ENCODE peak calls at places on chromosomes 13 and 19, in six cellular contexts. G is HCT116, B is SK-N-SH, L is K562, X is H1, M is GM12878. I is an unnamed sample.

GRCh38 chr13:82330499-82330898 is 1551.8 kb downstream of the SLITRK1 start:
- DNase-seq in G (no peak), B (no peak), L (peak), X (no peak), M (no peak), I (no peak)

GRCh38 chr19:2589441-2589840 is 113.1 kb downstream of the GNG7 start:
- DNase-seq in G (no peak), B (no peak), L (no peak), X (no peak), M (no peak), I (no peak)

GRCh38 chr19:572891-573825 is 762 bp downstream of the BSG start:
- DNase-seq in G (no peak), B (peak), L (no peak), X (no peak), M (no peak), I (peak)

GRCh38 chr13:41767801-41768200 is 193.1 kb downstream of the VWA8 start:
- DNase-seq in G (no peak), B (no peak), L (no peak), X (no peak), M (no peak), I (no peak)

GRCh38 chr19:18562086-18562485 is 4.4 kb downstream of the KXD1 start:
- DNase-seq in G (no peak), B (no peak), L (no peak), X (no peak), M (no peak), I (no peak)

GRCh38 chr13:20193142-20193923 is 595 bp upstream of the GJB2 start:
- DNase-seq in G (no peak), B (no peak), L (no peak), X (peak), M (no peak), I (no peak)

GRCh38 chr13:66689037-66689619 is 541.0 kb downstream of the PCDH9 start:
- DNase-seq in G (no peak), B (peak), L (no peak), X (no peak), M (no peak), I (no peak)

GRCh38 chr19:46489445-46490272 is 6.0 kb downstream of the PNMA8B start:
- DNase-seq in G (no peak), B (peak), L (peak), X (peak), M (no peak), I (no peak)

GRCh38 chr19:584240-585001 is 5.3 kb upstream of the HCN2 start:
- DNase-seq in G (no peak), B (peak), L (peak), X (peak), M (no peak), I (no peak)

GRCh38 chr19:19697589-19697988 is 28.9 kb downstream of the ZNF101 start:
- DNase-seq in G (no peak), B (no peak), L (no peak), X (no peak), M (no peak), I (no peak)

GRCh38 chr19:44579663-44580365 is 33.5 kb upstream of the IGSF23 start:
- DNase-seq in G (no peak), B (no peak), L (no peak), X (no peak), M (no peak), I (no peak)

GRCh38 chr19:44585371-44586141 is 27.8 kb upstream of the IGSF23 start:
- DNase-seq in G (no peak), B (no peak), L (no peak), X (no peak), M (no peak), I (peak)

GRCh38 chr19:44580366-44580895 is 32.9 kb upstream of the IGSF23 start:
- DNase-seq in G (no peak), B (no peak), L (no peak), X (no peak), M (no peak), I (no peak)

GRCh38 chr19:44581288-44581687 is 32.1 kb upstream of the IGSF23 start:
- DNase-seq in G (no peak), B (no peak), L (no peak), X (no peak), M (no peak), I (no peak)

GRCh38 chr19:44582581-44583265 is 30.6 kb upstream of the IGSF23 start:
- DNase-seq in G (peak), B (peak), L (peak), X (peak), M (no peak), I (peak)
- TF ChIP-seq JUND in G (no peak), B (no peak), L (no peak), X (no peak), M (no peak), I (no peak)

GRCh38 chr13:109870281-109871017 is 84.1 kb upstream of the IRS2 start:
- DNase-seq in G (no peak), B (no peak), L (no peak), X (no peak), M (no peak), I (no peak)

GRCh38 chr13:109869312-109870237 is 83.2 kb upstream of the IRS2 start:
- DNase-seq in G (no peak), B (peak), L (no peak), X (no peak), M (no peak), I (peak)

GRCh38 chr13:109871018-109871370 is 84.6 kb upstream of the IRS2 start:
- DNase-seq in G (no peak), B (no peak), L (no peak), X (no peak), M (no peak), I (no peak)

GRCh38 chr13:109867766-109868165 is 81.4 kb upstream of the IRS2 start:
- DNase-seq in G (no peak), B (no peak), L (no peak), X (no peak), M (no peak), I (no peak)

DNA sequence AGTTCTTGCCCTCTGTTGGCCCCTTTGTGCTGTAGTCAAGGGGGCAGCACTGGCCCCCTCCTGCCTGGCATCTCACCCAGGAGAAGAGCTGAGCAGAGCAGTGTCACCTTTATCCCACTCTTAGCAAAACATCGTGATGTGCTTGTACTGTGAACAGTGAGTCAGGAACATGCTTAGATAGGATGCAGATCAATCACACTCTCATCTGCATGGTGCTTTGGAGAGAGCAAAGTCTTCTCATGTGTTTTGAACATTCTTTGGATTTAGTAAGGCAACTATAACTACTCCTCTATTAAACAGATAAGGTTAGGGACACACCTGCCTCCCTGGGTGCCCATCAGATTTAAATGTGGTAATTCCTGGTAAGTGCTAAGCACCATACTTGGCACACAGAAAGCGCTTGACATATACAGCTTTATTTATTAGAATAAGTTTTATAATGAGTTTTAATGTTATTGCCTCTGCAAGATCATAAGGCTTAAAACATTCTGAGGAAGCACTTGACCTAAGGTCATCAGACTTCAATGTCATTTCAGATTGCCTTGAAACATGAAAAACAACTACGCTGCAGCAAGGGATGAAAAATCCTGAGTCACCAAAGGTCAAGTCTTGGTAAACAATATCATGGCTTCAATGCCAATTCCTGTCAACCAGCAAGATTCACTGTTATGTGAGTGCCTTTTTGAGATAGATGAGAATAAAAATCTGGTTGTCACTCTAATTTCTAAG is 82.4 kb upstream of the IRS2 start:
- DNase-seq in G (no peak), B (no peak), L (no peak), X (no peak), M (no peak), I (no peak)
- TF ChIP-seq JUND in G (no peak), B (no peak), L (no peak), X (no peak), M (no peak), I (no peak)

DNA sequence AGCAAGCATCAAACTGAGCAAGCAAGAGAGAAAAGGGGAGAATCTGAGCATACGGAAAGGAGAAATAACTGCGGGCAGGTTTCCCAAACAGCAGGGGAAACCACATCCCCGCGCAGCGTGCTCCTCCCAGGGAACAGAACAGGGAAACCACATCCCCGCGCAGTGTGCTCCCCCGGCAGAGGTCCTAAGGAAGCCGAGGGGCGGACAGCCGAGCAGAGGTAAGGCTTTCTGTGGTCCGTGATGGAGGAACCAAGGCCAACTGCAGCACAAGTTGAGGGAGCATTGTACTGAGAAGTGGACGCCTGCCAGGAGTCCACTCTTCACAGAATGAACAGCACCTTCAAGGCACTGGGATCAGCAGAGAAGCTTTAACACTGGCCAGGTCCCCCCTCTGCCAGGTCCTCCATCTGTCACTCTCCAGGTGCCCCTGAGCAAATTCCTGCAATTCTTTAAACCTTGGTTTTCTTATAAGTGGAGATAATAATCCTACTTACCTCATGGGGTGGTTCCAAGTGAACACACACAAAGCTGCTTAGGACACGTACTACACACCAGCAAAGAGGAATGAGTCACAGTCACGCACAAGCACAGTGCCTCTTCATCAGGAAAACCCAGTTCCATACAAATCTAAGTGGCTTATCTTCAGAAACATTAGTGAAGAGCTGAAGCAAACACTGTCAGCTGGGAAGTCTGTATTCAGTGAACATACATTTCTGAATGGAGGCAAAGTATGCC is 23.0 kb upstream of the LAMP1 start:
- DNase-seq in G (no peak), B (no peak), L (no peak), X (no peak), M (no peak), I (peak)
- TF ChIP-seq JUND in G (no peak), B (no peak), L (peak), X (no peak), M (no peak), I (no peak)

DNA sequence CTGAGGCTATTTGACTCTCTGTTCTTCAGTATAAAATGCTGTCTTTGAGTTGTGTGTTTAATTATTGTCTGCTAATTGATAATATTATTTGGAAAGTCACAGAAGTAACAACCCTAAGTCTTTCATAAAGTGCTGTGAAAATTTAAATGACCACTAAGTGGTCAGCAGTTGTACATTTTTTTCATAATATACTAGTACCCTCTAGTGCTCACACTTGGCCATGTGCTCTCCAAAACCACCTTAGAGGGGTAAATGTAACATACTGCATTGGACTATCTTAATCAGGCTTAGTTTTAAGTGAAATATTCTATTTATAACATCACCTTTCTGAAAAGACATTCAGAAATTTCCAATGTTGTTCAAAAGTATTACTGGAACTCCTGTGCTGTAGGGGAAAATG is 745.3 kb downstream of the GPC5 start:
- DNase-seq in G (no peak), B (no peak), L (no peak), X (no peak), M (no peak), I (peak)
- TF ChIP-seq JUND in G (no peak), B (no peak), L (no peak), X (no peak), M (no peak), I (no peak)

GRCh38 chr13:100608906-100609305 is 20.3 kb upstream of the GGACT start:
- DNase-seq in G (no peak), B (no peak), L (peak), X (no peak), M (peak), I (no peak)
- TF ChIP-seq JUND in G (no peak), B (no peak), L (peak), X (no peak), M (no peak), I (no peak)

DNA sequence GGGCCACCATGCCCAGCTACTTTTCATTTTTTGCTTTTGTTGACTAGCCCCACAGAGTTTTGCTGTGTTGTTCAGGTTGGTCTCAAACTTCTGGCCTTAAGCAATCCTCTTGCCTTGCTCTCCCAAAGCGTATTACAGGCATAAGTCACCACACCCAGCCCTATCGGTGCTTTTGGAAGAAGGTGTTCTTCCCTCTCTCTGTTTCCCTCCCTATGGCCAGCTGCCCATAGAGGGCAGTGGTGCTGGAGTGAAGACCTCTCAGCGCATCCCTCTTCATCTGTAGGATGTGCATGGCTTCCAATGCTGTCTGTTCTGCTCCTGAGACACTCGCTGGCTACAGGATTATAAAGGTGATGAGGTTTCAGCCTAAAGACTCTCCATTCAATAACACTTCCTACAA is 1.3 kb upstream of the CD22 start:
- DNase-seq in G (no peak), B (no peak), L (peak), X (no peak), M (no peak), I (peak)
- TF ChIP-seq JUND in G (no peak), B (no peak), L (no peak), X (no peak), M (no peak), I (no peak)

GRCh38 chr13:33508060-33508459 is 222.5 kb upstream of the STARD13 start:
- DNase-seq in G (no peak), B (no peak), L (no peak), X (no peak), M (no peak), I (no peak)
- TF ChIP-seq JUND in G (no peak), B (no peak), L (no peak), X (no peak), M (no peak), I (no peak)

I was measured in T47D.